ENCODE peak calls at places on chromosomes 6 and 20, in four cellular contexts. One of them, this sample, is unnamed.

GRCh38 chr6:131156411-131156810 is 21.1 kb downstream of the AKAP7 start:
- DNase-seq in astrocyte: no peak
- DNase-seq in adrenal gland: no peak
- DNase-seq in CD4-positive, CD25-positive, alpha-beta regulatory T cell: no peak
- DNase-seq in this sample: no peak

GRCh38 chr20:16514145-16514544 is 59.1 kb downstream of the KIF16B start:
- DNase-seq in CD4-positive, CD25-positive, alpha-beta regulatory T cell: no peak
- DNase-seq in adrenal gland: no peak
- DNase-seq in astrocyte: no peak
- DNase-seq in this sample: no peak

GRCh38 chr20:47571426-47571825 is 69.7 kb downstream of the NCOA3 start:
- DNase-seq in astrocyte: no peak
- DNase-seq in adrenal gland: no peak
- DNase-seq in CD4-positive, CD25-positive, alpha-beta regulatory T cell: no peak
- DNase-seq in this sample: no peak

GRCh38 chr20:51767018-51767866 is 948 bp downstream of the ATP9A start:
- DNase-seq in CD4-positive, CD25-positive, alpha-beta regulatory T cell: no peak
- DNase-seq in astrocyte: peak; percentile 18
- DNase-seq in adrenal gland: peak; percentile 62
- DNase-seq in this sample: peak; percentile 95

GRCh38 chr20:50366270-50367103 is 143.7 kb upstream of the PTPN1 start:
- DNase-seq in astrocyte: peak; percentile 48
- DNase-seq in adrenal gland: peak; percentile 91
- DNase-seq in CD4-positive, CD25-positive, alpha-beta regulatory T cell: no peak
- DNase-seq in this sample: peak; percentile 87

GRCh38 chr6:106927531-106928398 is 46.8 kb downstream of the CD24 start:
- DNase-seq in CD4-positive, CD25-positive, alpha-beta regulatory T cell: no peak
- DNase-seq in astrocyte: peak; percentile 29
- DNase-seq in adrenal gland: peak; percentile 24
- DNase-seq in this sample: peak; percentile 45

GRCh38 chr6:48671506-48671905 is 560.5 kb upstream of the PTCHD4 start:
- DNase-seq in CD4-positive, CD25-positive, alpha-beta regulatory T cell: no peak
- DNase-seq in adrenal gland: no peak
- DNase-seq in astrocyte: no peak
- DNase-seq in this sample: no peak

GRCh38 chr20:46708172-46708860 is 1.1 kb upstream of the SLC2A10 start:
- DNase-seq in astrocyte: no peak
- DNase-seq in adrenal gland: no peak
- DNase-seq in CD4-positive, CD25-positive, alpha-beta regulatory T cell: no peak
- DNase-seq in this sample: peak; percentile 91

GRCh38 chr6:110040716-110041115 is 62.6 kb downstream of the GPR6 start:
- DNase-seq in CD4-positive, CD25-positive, alpha-beta regulatory T cell: no peak
- DNase-seq in adrenal gland: no peak
- DNase-seq in astrocyte: no peak
- DNase-seq in this sample: no peak

GRCh38 chr6:88983532-88983931 is 20.1 kb upstream of the RNGTT start:
- DNase-seq in astrocyte: peak; percentile 8
- DNase-seq in CD4-positive, CD25-positive, alpha-beta regulatory T cell: no peak
- DNase-seq in adrenal gland: peak; percentile 45
- DNase-seq in this sample: no peak

GRCh38 chr20:49562341-49563014 is 5.5 kb downstream of the PTGIS start:
- DNase-seq in adrenal gland: peak; percentile 74
- DNase-seq in astrocyte: peak; percentile 89
- DNase-seq in CD4-positive, CD25-positive, alpha-beta regulatory T cell: no peak
- DNase-seq in this sample: peak; percentile 24

GRCh38 chr6:43797919-43798318 is 27.9 kb downstream of the VEGFA start:
- DNase-seq in astrocyte: no peak
- DNase-seq in CD4-positive, CD25-positive, alpha-beta regulatory T cell: no peak
- DNase-seq in adrenal gland: no peak
- DNase-seq in this sample: no peak

GRCh38 chr6:113586966-113587699 is 270.0 kb upstream of the MARCKS start:
- DNase-seq in CD4-positive, CD25-positive, alpha-beta regulatory T cell: no peak
- DNase-seq in astrocyte: no peak
- DNase-seq in adrenal gland: no peak
- DNase-seq in this sample: no peak

GRCh38 chr20:55649254-55649653 is 356.1 kb downstream of the CBLN4 start:
- DNase-seq in CD4-positive, CD25-positive, alpha-beta regulatory T cell: no peak
- DNase-seq in adrenal gland: no peak
- DNase-seq in astrocyte: no peak
- DNase-seq in this sample: no peak

GRCh38 chr20:9375221-9375681 is 139.1 kb upstream of the LAMP5 start:
- DNase-seq in CD4-positive, CD25-positive, alpha-beta regulatory T cell: no peak
- DNase-seq in astrocyte: peak; percentile 14
- DNase-seq in adrenal gland: no peak
- DNase-seq in this sample: no peak

GRCh38 chr20:20003088-20003954 is 13.8 kb upstream of the NAA20 start:
- DNase-seq in astrocyte: no peak
- DNase-seq in adrenal gland: peak; percentile 57
- DNase-seq in CD4-positive, CD25-positive, alpha-beta regulatory T cell: no peak
- DNase-seq in this sample: peak; percentile 89

GRCh38 chr6:34912715-34913464 is 23.8 kb downstream of the ANKS1A start:
- DNase-seq in CD4-positive, CD25-positive, alpha-beta regulatory T cell: no peak
- DNase-seq in astrocyte: peak; percentile 87
- DNase-seq in adrenal gland: no peak
- DNase-seq in this sample: no peak

GRCh38 chr20:38604873-38605303 is 3.3 kb downstream of the ARHGAP40 start:
- DNase-seq in astrocyte: peak; percentile 35
- DNase-seq in adrenal gland: no peak
- DNase-seq in CD4-positive, CD25-positive, alpha-beta regulatory T cell: no peak
- DNase-seq in this sample: no peak

GRCh38 chr20:57440678-57441509 is 49.7 kb downstream of the RBM38 start:
- DNase-seq in astrocyte: no peak
- DNase-seq in adrenal gland: peak; percentile 84
- DNase-seq in CD4-positive, CD25-positive, alpha-beta regulatory T cell: no peak
- DNase-seq in this sample: peak; percentile 94

GRCh38 chr20:50191065-50191565 is 485 bp downstream of the CEBPB start:
- DNase-seq in CD4-positive, CD25-positive, alpha-beta regulatory T cell: peak; percentile 40
- DNase-seq in adrenal gland: peak; percentile 68
- DNase-seq in astrocyte: no peak
- DNase-seq in this sample: peak; percentile 65

GRCh38 chr6:83536647-83537589 is 24.6 kb downstream of the PRSS35 start:
- DNase-seq in CD4-positive, CD25-positive, alpha-beta regulatory T cell: no peak
- DNase-seq in astrocyte: no peak
- DNase-seq in adrenal gland: no peak
- DNase-seq in this sample: no peak

GRCh38 chr6:49606696-49607390 is 29.8 kb downstream of the RHAG start:
- DNase-seq in CD4-positive, CD25-positive, alpha-beta regulatory T cell: no peak
- DNase-seq in astrocyte: peak; percentile 64
- DNase-seq in adrenal gland: peak; percentile 48
- DNase-seq in this sample: peak; percentile 25

GRCh38 chr6:130843575-130844320 is 16.5 kb downstream of the SMLR1 start:
- DNase-seq in astrocyte: peak; percentile 19
- DNase-seq in CD4-positive, CD25-positive, alpha-beta regulatory T cell: no peak
- DNase-seq in adrenal gland: no peak
- DNase-seq in this sample: no peak

GRCh38 chr6:151179321-151179720 is 60.4 kb upstream of the AKAP12 start:
- DNase-seq in adrenal gland: no peak
- DNase-seq in astrocyte: peak; percentile 95
- DNase-seq in CD4-positive, CD25-positive, alpha-beta regulatory T cell: no peak
- DNase-seq in this sample: no peak

GRCh38 chr6:11889574-11889973 is 111.0 kb upstream of the ADTRP start:
- DNase-seq in astrocyte: no peak
- DNase-seq in adrenal gland: no peak
- DNase-seq in CD4-positive, CD25-positive, alpha-beta regulatory T cell: no peak
- DNase-seq in this sample: no peak

GRCh38 chr6:74356385-74356784 is 660.4 kb downstream of the CD109 start:
- DNase-seq in adrenal gland: no peak
- DNase-seq in astrocyte: peak; percentile 22
- DNase-seq in CD4-positive, CD25-positive, alpha-beta regulatory T cell: no peak
- DNase-seq in this sample: no peak

GRCh38 chr20:4937422-4938319 is 63.6 kb downstream of the SLC23A2 start:
- DNase-seq in CD4-positive, CD25-positive, alpha-beta regulatory T cell: no peak
- DNase-seq in adrenal gland: no peak
- DNase-seq in astrocyte: no peak
- DNase-seq in this sample: no peak

GRCh38 chr6:163950159-163950558 is 535.6 kb downstream of the QKI start:
- DNase-seq in adrenal gland: no peak
- DNase-seq in CD4-positive, CD25-positive, alpha-beta regulatory T cell: no peak
- DNase-seq in astrocyte: peak; percentile 89
- DNase-seq in this sample: no peak

GRCh38 chr6:151068761-151069312 is 170.9 kb upstream of the AKAP12 start:
- DNase-seq in CD4-positive, CD25-positive, alpha-beta regulatory T cell: no peak
- DNase-seq in astrocyte: peak; percentile 91
- DNase-seq in adrenal gland: no peak
- DNase-seq in this sample: no peak

GRCh38 chr20:40702504-40702903 is 13.5 kb upstream of the MAFB start:
- DNase-seq in CD4-positive, CD25-positive, alpha-beta regulatory T cell: no peak
- DNase-seq in adrenal gland: no peak
- DNase-seq in astrocyte: no peak
- DNase-seq in this sample: no peak

GRCh38 chr6:53728570-53729194 is 63.1 kb upstream of the KLHL31 start:
- DNase-seq in astrocyte: no peak
- DNase-seq in adrenal gland: peak; percentile 36
- DNase-seq in CD4-positive, CD25-positive, alpha-beta regulatory T cell: peak; percentile 4
- DNase-seq in this sample: peak; percentile 38

GRCh38 chr6:42136508-42137191 is 5.8 kb downstream of the C6orf132 start:
- DNase-seq in CD4-positive, CD25-positive, alpha-beta regulatory T cell: no peak
- DNase-seq in astrocyte: peak; percentile 86
- DNase-seq in adrenal gland: peak; percentile 15
- DNase-seq in this sample: peak; percentile 23

GRCh38 chr20:58892932-58893224 is 40.4 kb downstream of the GNAS start:
- DNase-seq in CD4-positive, CD25-positive, alpha-beta regulatory T cell: no peak
- DNase-seq in astrocyte: no peak
- DNase-seq in adrenal gland: no peak
- DNase-seq in this sample: no peak

GRCh38 chr6:132459605-132459952 is 53.3 kb downstream of the STX7 start:
- DNase-seq in adrenal gland: no peak
- DNase-seq in CD4-positive, CD25-positive, alpha-beta regulatory T cell: no peak
- DNase-seq in astrocyte: no peak
- DNase-seq in this sample: no peak

GRCh38 chr6:1581120-1581991 is 28.4 kb upstream of the FOXC1 start:
- DNase-seq in adrenal gland: no peak
- DNase-seq in CD4-positive, CD25-positive, alpha-beta regulatory T cell: no peak
- DNase-seq in astrocyte: no peak
- DNase-seq in this sample: no peak

GRCh38 chr20:48722737-48723191 is 105.0 kb downstream of the PREX1 start:
- DNase-seq in astrocyte: peak; percentile 19
- DNase-seq in CD4-positive, CD25-positive, alpha-beta regulatory T cell: no peak
- DNase-seq in adrenal gland: no peak
- DNase-seq in this sample: peak; percentile 19

GRCh38 chr20:25686081-25687077 is 10.3 kb downstream of the ZNF337 start:
- DNase-seq in adrenal gland: no peak
- DNase-seq in astrocyte: no peak
- DNase-seq in CD4-positive, CD25-positive, alpha-beta regulatory T cell: no peak
- DNase-seq in this sample: no peak

GRCh38 chr20:8398289-8399051 is 266.4 kb downstream of the PLCB1 start:
- DNase-seq in CD4-positive, CD25-positive, alpha-beta regulatory T cell: no peak
- DNase-seq in adrenal gland: no peak
- DNase-seq in astrocyte: no peak
- DNase-seq in this sample: no peak

GRCh38 chr6:28395918-28396317 is 3.6 kb downstream of the ZSCAN12 start:
- DNase-seq in CD4-positive, CD25-positive, alpha-beta regulatory T cell: no peak
- DNase-seq in astrocyte: no peak
- DNase-seq in adrenal gland: no peak
- DNase-seq in this sample: no peak

GRCh38 chr6:28393912-28394662 is 5.5 kb downstream of the ZSCAN12 start:
- DNase-seq in astrocyte: no peak
- DNase-seq in CD4-positive, CD25-positive, alpha-beta regulatory T cell: no peak
- DNase-seq in adrenal gland: no peak
- DNase-seq in this sample: no peak

GRCh38 chr6:28390688-28391087 is 8.9 kb downstream of the ZSCAN12 start:
- DNase-seq in adrenal gland: no peak
- DNase-seq in astrocyte: no peak
- DNase-seq in CD4-positive, CD25-positive, alpha-beta regulatory T cell: no peak
- DNase-seq in this sample: no peak
- H3K36me3 ChIP-seq in adrenal gland: peaks cover 42% of the 10 kb centered on the region
- H3K36me3 ChIP-seq in astrocyte: peaks cover 37% of the 10 kb centered on the region
- H3K36me3 ChIP-seq in CD4-positive, CD25-positive, alpha-beta regulatory T cell: peaks cover 46% of the 10 kb centered on the region
- H3K36me3 ChIP-seq in this sample: peaks cover 31% of the 10 kb centered on the region

GRCh38 chr6:56507517-56507916 is 135.2 kb downstream of the DST start:
- DNase-seq in astrocyte: no peak
- DNase-seq in adrenal gland: peak; percentile 70
- DNase-seq in CD4-positive, CD25-positive, alpha-beta regulatory T cell: no peak
- DNase-seq in this sample: no peak
- H3K36me3 ChIP-seq in astrocyte: peaks cover 57% of the 10 kb centered on the region
- H3K36me3 ChIP-seq in adrenal gland: peaks cover 28% of the 10 kb centered on the region
- H3K36me3 ChIP-seq in CD4-positive, CD25-positive, alpha-beta regulatory T cell: no peaks in the 10 kb centered on the region
- H3K36me3 ChIP-seq in this sample: peaks cover 15% of the 10 kb centered on the region

DNA sequence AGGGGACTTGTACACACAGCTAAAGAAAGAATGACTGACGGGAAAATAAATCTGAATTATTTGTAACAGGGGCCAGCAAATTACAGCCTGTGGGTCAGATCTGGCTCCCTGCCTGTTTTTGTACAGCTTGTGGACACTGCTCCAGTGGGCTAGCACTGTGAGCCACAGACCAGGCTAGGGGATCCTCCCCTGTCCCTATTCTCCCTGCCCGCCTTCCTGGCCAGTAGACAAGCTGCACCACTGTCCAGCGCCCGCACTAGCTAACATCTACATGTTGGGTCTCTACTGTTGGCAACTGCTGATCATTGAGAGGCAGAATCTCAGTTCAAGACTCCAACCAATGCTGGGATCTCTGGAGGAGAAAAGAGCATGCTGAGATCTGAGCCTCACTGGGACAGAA is 10.7 kb downstream of the OSER1 start:
- DNase-seq in CD4-positive, CD25-positive, alpha-beta regulatory T cell: no peak
- DNase-seq in astrocyte: no peak
- DNase-seq in adrenal gland: no peak
- DNase-seq in this sample: no peak
- H3K36me3 ChIP-seq in CD4-positive, CD25-positive, alpha-beta regulatory T cell: peaks cover 80% of the 10 kb centered on the region
- H3K36me3 ChIP-seq in astrocyte: peaks cover 45% of the 10 kb centered on the region
- H3K36me3 ChIP-seq in adrenal gland: peaks cover 59% of the 10 kb centered on the region
- H3K36me3 ChIP-seq in this sample: peaks cover 46% of the 10 kb centered on the region

DNA sequence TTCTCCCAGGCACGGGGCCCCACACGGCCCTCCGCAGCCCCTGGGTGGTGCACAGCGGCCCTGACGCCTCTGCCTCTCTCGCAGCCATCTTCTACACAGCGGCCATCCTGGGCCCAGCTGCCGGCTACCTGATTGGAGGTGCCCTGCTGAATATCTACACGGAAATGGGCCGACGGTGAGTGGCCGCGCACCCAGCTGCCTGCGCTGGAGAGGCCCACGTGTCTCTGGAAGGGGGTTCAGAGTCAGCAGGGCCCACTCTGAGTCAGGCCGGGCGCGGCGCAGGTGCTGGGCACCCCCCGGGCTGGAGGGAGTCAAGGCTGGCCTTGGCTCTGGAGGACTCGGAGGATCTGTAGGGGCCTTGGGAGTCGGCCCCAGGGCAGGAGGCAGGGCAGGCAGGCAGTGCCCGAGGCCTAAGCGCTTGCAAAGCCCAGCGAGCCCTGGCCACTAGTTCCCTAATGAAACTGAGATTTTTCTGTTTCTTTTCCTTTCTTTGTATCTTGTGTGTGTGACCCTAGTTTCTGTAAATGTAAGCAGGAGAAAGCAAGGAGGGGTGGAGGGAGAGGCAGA is 16.4 kb downstream of the SLCO4A1 start:
- DNase-seq in astrocyte: no peak
- DNase-seq in adrenal gland: no peak
- DNase-seq in CD4-positive, CD25-positive, alpha-beta regulatory T cell: no peak
- DNase-seq in this sample: no peak
- H3K36me3 ChIP-seq in astrocyte: no peaks in the 10 kb centered on the region
- H3K36me3 ChIP-seq in adrenal gland: no peaks in the 10 kb centered on the region
- H3K36me3 ChIP-seq in CD4-positive, CD25-positive, alpha-beta regulatory T cell: no peaks in the 10 kb centered on the region
- H3K36me3 ChIP-seq in this sample: no peaks in the 10 kb centered on the region

This sample was measured in thyroid gland.